ENCODE peak calls at places on chromosomes 16 and 17, in seven cellular contexts. H is NT2/D1, N is GM12864, J is mammary epithelial cell, S is mucosa of descending colon, V is psoas muscle, F is H7. X is an unnamed sample.

GRCh38 chr16:88634141-88634993 is 4.0 kb upstream of the IL17C start:
- DNase-seq in H (no peak), N (no peak), J (peak; percentile 70), S (peak; percentile 75), V (no peak), F (peak; percentile 98), X (no peak)

GRCh38 chr17:28828294-28829040 is 14.1 kb downstream of the FAM222B start:
- DNase-seq in H (no peak), N (no peak), J (no peak), S (no peak), V (no peak), F (no peak), X (no peak)

GRCh38 chr17:179066-179432 is 2.4 kb downstream of the DOC2B start:
- DNase-seq in H (no peak), N (no peak), J (no peak), S (no peak), V (peak; percentile 49), F (no peak), X (no peak)

GRCh38 chr16:22300427-22301071 is 3.3 kb downstream of the POLR3E start:
- DNase-seq in H (no peak), N (no peak), J (peak; percentile 39), S (peak; percentile 70), V (peak; percentile 82), F (peak; percentile 83), X (peak; percentile 60)

GRCh38 chr16:31488630-31489564 is 6.0 kb downstream of the SLC5A2 start:
- DNase-seq in H (no peak), N (no peak), J (no peak), S (no peak), V (peak; percentile 61), F (peak; percentile 82), X (no peak)

GRCh38 chr16:66155933-66156332 is 210.6 kb upstream of the CDH5 start:
- DNase-seq in H (no peak), N (peak; percentile 31), J (no peak), S (no peak), V (no peak), F (no peak), X (no peak)

GRCh38 chr16:25709182-25709581 is 17.4 kb downstream of the HS3ST4 start:
- DNase-seq in H (no peak), N (no peak), J (no peak), S (no peak), V (no peak), F (no peak), X (peak; percentile 92)

GRCh38 chr17:74592087-74592990 is at the start of gene CD300LD:
- DNase-seq in H (no peak), N (no peak), J (no peak), S (no peak), V (no peak), F (no peak), X (no peak)

GRCh38 chr17:66248285-66248684 is 19.1 kb upstream of the APOH start:
- DNase-seq in H (no peak), N (no peak), J (no peak), S (no peak), V (no peak), F (no peak), X (no peak)

GRCh38 chr17:66255112-66255511 is 25.9 kb upstream of the APOH start:
- DNase-seq in H (peak; percentile 23), N (peak; percentile 16), J (peak; percentile 69), S (no peak), V (no peak), F (peak; percentile 58), X (peak; percentile 85)

GRCh38 chr17:66255527-66255971 is 26.3 kb upstream of the APOH start:
- DNase-seq in H (no peak), N (no peak), J (no peak), S (no peak), V (no peak), F (no peak), X (no peak)

GRCh38 chr17:66250686-66251085 is 21.5 kb upstream of the APOH start:
- DNase-seq in H (no peak), N (no peak), J (no peak), S (no peak), V (no peak), F (no peak), X (no peak)
- H3K4me3 ChIP-seq in H (no peak overlapping the region), N (no peak overlapping the region), J (no peak overlapping the region), S (no peak overlapping the region), V (no peak overlapping the region), F (no peak overlapping the region), X (no peak overlapping the region)

GRCh38 chr16:2755158-2755557 is 2.7 kb downstream of the SRRM2 start:
- DNase-seq in H (no peak), N (no peak), J (no peak), S (no peak), V (no peak), F (no peak), X (no peak)
- H3K4me3 ChIP-seq in H (peak overlapping the region; percentile 12), N (no peak overlapping the region), J (peak overlapping the region; percentile 4), S (no peak overlapping the region), V (peak overlapping the region; percentile 96), F (no peak overlapping the region), X (peak overlapping the region; percentile 97)

DNA sequence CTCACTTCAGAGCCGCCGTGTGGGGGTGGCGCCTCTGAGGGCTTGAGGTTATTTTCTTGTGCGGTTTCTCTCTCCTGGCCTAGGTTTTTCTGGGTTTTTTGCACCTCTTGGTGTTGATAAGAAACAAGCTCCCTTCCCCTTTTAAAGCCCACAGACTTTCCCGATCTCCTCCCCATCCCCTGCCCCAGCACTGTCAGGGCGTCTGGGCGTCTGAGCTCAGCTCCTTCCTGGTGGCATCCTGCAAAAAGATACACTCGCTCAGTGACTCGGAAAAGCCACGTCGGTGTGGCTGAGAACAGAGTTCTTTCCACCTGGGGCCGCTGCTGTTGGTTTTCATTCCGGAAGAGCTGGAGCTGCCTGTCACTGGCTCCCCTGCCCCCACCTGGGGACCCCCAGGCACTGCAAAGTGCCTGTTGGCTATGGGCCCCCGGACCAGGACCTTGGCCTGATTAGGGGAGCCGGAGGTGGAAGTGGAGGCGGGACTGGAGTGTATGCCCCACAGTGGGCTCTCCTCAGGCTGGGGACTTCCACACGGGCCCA is 14.5 kb downstream of the BAIAP2 start:
- DNase-seq in H (no peak), N (no peak), J (no peak), S (no peak), V (no peak), F (no peak), X (no peak)
- H3K4me3 ChIP-seq in H (no peak overlapping the region), N (no peak overlapping the region), J (peak overlapping the region; percentile 18), S (no peak overlapping the region), V (peak overlapping the region; percentile 1), F (no peak overlapping the region), X (no peak overlapping the region)

GRCh38 chr16:52283581-52284375 is 263.2 kb downstream of the TOX3 start:
- DNase-seq in H (no peak), N (no peak), J (no peak), S (no peak), V (no peak), F (no peak), X (no peak)

DNA sequence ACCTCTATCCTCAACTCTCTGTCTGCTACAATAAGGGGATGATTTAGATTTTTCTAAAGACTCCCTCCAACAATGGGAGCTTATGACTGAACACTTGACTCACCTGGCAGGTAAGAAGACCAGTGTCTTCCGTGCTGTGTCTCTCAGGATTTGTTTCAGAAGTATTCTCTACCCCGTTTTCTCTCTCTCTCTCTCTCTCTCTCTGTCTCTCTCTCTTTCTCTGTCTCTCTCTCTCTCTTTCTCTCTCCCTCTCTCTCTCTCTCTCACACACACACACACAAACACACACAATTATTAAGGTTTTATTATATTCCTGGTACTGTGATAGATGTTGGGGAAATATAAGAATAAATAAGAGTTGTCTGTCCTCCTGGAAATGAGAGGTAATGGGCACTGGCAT is 263.9 kb downstream of the TOX3 start:
- DNase-seq in H (no peak), N (no peak), J (peak; percentile 0), S (no peak), V (no peak), F (no peak), X (no peak)
- H3K4me3 ChIP-seq in H (no peak overlapping the region), N (no peak overlapping the region), J (no peak overlapping the region), S (no peak overlapping the region), V (no peak overlapping the region), F (no peak overlapping the region), X (no peak overlapping the region)

GRCh38 chr16:9095171-9095570 is 3.7 kb downstream of the HAPSTR1 start:
- DNase-seq in H (no peak), N (no peak), J (no peak), S (no peak), V (no peak), F (no peak), X (no peak)
- H3K4me3 ChIP-seq in H (no peak overlapping the region), N (peak overlapping the region; percentile 59), J (peak overlapping the region; percentile 82), S (no peak overlapping the region), V (peak overlapping the region; percentile 89), F (no peak overlapping the region), X (peak overlapping the region; percentile 70)